ENCODE peak calls at places on chromosomes 4 and X, in eight cellular contexts. D, K, M, O, J, L, Q and H are unnamed samples.
A peak's percentile ranks its signal among the peaks of the same experiment; 100 is the strongest.

GRCh38 chr4:75919914-75920313 is 17.7 kb upstream of the PPEF2 start:
- DNase-seq in D (no peak), K (no peak), M (no peak), O (no peak), J (peak; percentile 20), L (no peak), Q (peak; percentile 26), H (peak; percentile 64)

GRCh38 chrX:100829730-100830129 is 9.5 kb downstream of the CSTF2 start:
- DNase-seq in D (no peak), K (no peak), M (no peak), O (no peak), J (peak; percentile 77), L (peak; percentile 19), Q (no peak), H (no peak)

GRCh38 chrX:114152130-114152529 is 431.8 kb upstream of the HTR2C start:
- DNase-seq in D (no peak), K (no peak), M (no peak), O (no peak), J (no peak), L (no peak), Q (no peak), H (no peak)

GRCh38 chr4:174262624-174263444 is 20.6 kb downstream of the FBXO8 start:
- DNase-seq in D (no peak), K (no peak), M (no peak), O (no peak), J (no peak), L (no peak), Q (no peak), H (no peak)

GRCh38 chr4:6027392-6027791 is 9.2 kb upstream of the C4orf50 start:
- DNase-seq in D (no peak), K (no peak), M (no peak), O (no peak), J (no peak), L (no peak), Q (no peak), H (no peak)

GRCh38 chrX:81241753-81242152 is 39.9 kb downstream of the SH3BGRL start:
- DNase-seq in D (no peak), K (no peak), M (no peak), O (no peak), J (no peak), L (no peak), Q (no peak), H (no peak)

GRCh38 chr4:2932561-2932950 is 30.6 kb downstream of the NOP14 start:
- DNase-seq in D (no peak), K (no peak), M (no peak), O (no peak), J (no peak), L (no peak), Q (no peak), H (no peak)

GRCh38 chr4:113979157-113979972 is at the start of gene ARSJ:
- DNase-seq in D (no peak), K (peak; percentile 20), M (peak; percentile 26), O (no peak), J (peak; percentile 88), L (peak; percentile 17), Q (peak; percentile 51), H (peak; percentile 23)

GRCh38 chrX:45815389-45815788 is 614.7 kb upstream of the DIPK2B start:
- DNase-seq in D (no peak), K (no peak), M (no peak), O (no peak), J (no peak), L (no peak), Q (no peak), H (no peak)

GRCh38 chr4:7861440-7861881 is 78.2 kb downstream of the AFAP1 start:
- DNase-seq in D (no peak), K (no peak), M (no peak), O (no peak), J (peak; percentile 97), L (no peak), Q (peak; percentile 41), H (no peak)

GRCh38 chrX:97882306-97882705 is 998.6 kb downstream of the RPA4 start:
- DNase-seq in D (no peak), K (no peak), M (no peak), O (no peak), J (peak; percentile 2), L (no peak), Q (no peak), H (no peak)

GRCh38 chrX:39212456-39212855 is 411.2 kb downstream of the MID1IP1 start:
- DNase-seq in D (no peak), K (no peak), M (no peak), O (no peak), J (no peak), L (no peak), Q (no peak), H (no peak)

GRCh38 chr4:7424553-7425111 is 10.1 kb downstream of the PSAPL1 start:
- DNase-seq in D (no peak), K (no peak), M (no peak), O (no peak), J (no peak), L (no peak), Q (peak; percentile 1), H (peak; percentile 3)

GRCh38 chr4:25065451-25065850 is 34.7 kb upstream of the LGI2 start:
- DNase-seq in D (no peak), K (peak; percentile 55), M (peak; percentile 71), O (no peak), J (no peak), L (no peak), Q (no peak), H (no peak)

GRCh38 chr4:161252520-161253141 is 911.2 kb downstream of the FSTL5 start:
- DNase-seq in D (no peak), K (peak; percentile 15), M (no peak), O (no peak), J (peak; percentile 0), L (peak; percentile 34), Q (no peak), H (no peak)

GRCh38 chrX:3717742-3718420 is 4.4 kb upstream of the PRKX start:
- DNase-seq in D (no peak), K (no peak), M (no peak), O (no peak), J (peak; percentile 50), L (no peak), Q (no peak), H (no peak)

GRCh38 chr4:168766537-168767316 is 243.3 kb downstream of the CBR4 start:
- DNase-seq in D (no peak), K (no peak), M (no peak), O (no peak), J (peak; percentile 88), L (no peak), Q (no peak), H (no peak)

GRCh38 chr4:1047976-1048780 is 36.8 kb downstream of the FGFRL1 start:
- DNase-seq in D (no peak), K (no peak), M (no peak), O (no peak), J (no peak), L (no peak), Q (peak; percentile 15), H (peak; percentile 8)

GRCh38 chr4:180059216-180059881 is 2183.9 kb upstream of the TENM3 start:
- DNase-seq in D (no peak), K (no peak), M (peak; percentile 7), O (no peak), J (no peak), L (peak; percentile 32), Q (no peak), H (peak; percentile 11)

GRCh38 chr4:180449395-180449956 is 1793.7 kb upstream of the TENM3 start:
- DNase-seq in D (no peak), K (peak; percentile 59), M (peak; percentile 6), O (no peak), J (peak; percentile 21), L (peak; percentile 37), Q (no peak), H (no peak)

GRCh38 chrX:24574743-24575142 is 72.4 kb downstream of the PCYT1B start:
- DNase-seq in D (no peak), K (no peak), M (no peak), O (no peak), J (no peak), L (no peak), Q (no peak), H (no peak)